ENCODE peak calls at places on chromosomes 4 and X, in six cellular contexts. One of them, this sample, is unnamed.

GRCh38 chr4:8664031-8664805 is 71.7 kb downstream of the CPZ start:
- DNase-seq in breast epithelium: no peak
- DNase-seq in pancreas: no peak
- DNase-seq in BJ: no peak
- DNase-seq in left ventricle myocardium inferior: no peak
- DNase-seq in ovary: no peak
- DNase-seq in this sample: no peak

GRCh38 chrX:39756086-39756883 is 341.5 kb downstream of the BCOR start:
- DNase-seq in BJ: no peak
- DNase-seq in pancreas: peak; percentile 57
- DNase-seq in left ventricle myocardium inferior: no peak
- DNase-seq in ovary: no peak
- DNase-seq in breast epithelium: no peak
- DNase-seq in this sample: no peak

GRCh38 chr4:104205116-104205515 is 289.6 kb downstream of the CXXC4 start:
- DNase-seq in left ventricle myocardium inferior: no peak
- DNase-seq in breast epithelium: no peak
- DNase-seq in ovary: no peak
- DNase-seq in BJ: no peak
- DNase-seq in pancreas: no peak
- DNase-seq in this sample: peak; percentile 71

GRCh38 chr4:132540797-132541196 is 608.3 kb upstream of the PCDH10 start:
- DNase-seq in BJ: no peak
- DNase-seq in pancreas: no peak
- DNase-seq in ovary: no peak
- DNase-seq in breast epithelium: no peak
- DNase-seq in left ventricle myocardium inferior: no peak
- DNase-seq in this sample: no peak

GRCh38 chrX:150364347-150365050 is 1.4 kb downstream of the MAMLD1 start:
- DNase-seq in BJ: no peak
- DNase-seq in pancreas: peak; percentile 26
- DNase-seq in ovary: peak; percentile 43
- DNase-seq in breast epithelium: no peak
- DNase-seq in left ventricle myocardium inferior: peak; percentile 16
- DNase-seq in this sample: peak; percentile 34

GRCh38 chr4:6594826-6595355 is 19.9 kb downstream of the MAN2B2 start:
- DNase-seq in ovary: no peak
- DNase-seq in breast epithelium: no peak
- DNase-seq in BJ: no peak
- DNase-seq in left ventricle myocardium inferior: no peak
- DNase-seq in pancreas: no peak
- DNase-seq in this sample: peak; percentile 64

GRCh38 chr4:40515398-40516293 is 114.0 kb downstream of the RBM47 start:
- DNase-seq in ovary: no peak
- DNase-seq in left ventricle myocardium inferior: no peak
- DNase-seq in breast epithelium: no peak
- DNase-seq in pancreas: peak; percentile 29
- DNase-seq in BJ: no peak
- DNase-seq in this sample: peak; percentile 34

GRCh38 chr4:132998585-132999230 is 150.4 kb upstream of the PCDH10 start:
- DNase-seq in left ventricle myocardium inferior: no peak
- DNase-seq in ovary: no peak
- DNase-seq in pancreas: no peak
- DNase-seq in BJ: no peak
- DNase-seq in breast epithelium: no peak
- DNase-seq in this sample: no peak

GRCh38 chr4:8355864-8356565 is 84.5 kb downstream of the ACOX3 start:
- DNase-seq in BJ: no peak
- DNase-seq in pancreas: no peak
- DNase-seq in left ventricle myocardium inferior: no peak
- DNase-seq in breast epithelium: peak; percentile 20
- DNase-seq in ovary: no peak
- DNase-seq in this sample: peak; percentile 62

GRCh38 chr4:173524218-173525117 is 5.6 kb downstream of the HAND2 start:
- DNase-seq in BJ: no peak
- DNase-seq in pancreas: no peak
- DNase-seq in ovary: no peak
- DNase-seq in breast epithelium: no peak
- DNase-seq in left ventricle myocardium inferior: no peak
- DNase-seq in this sample: no peak

GRCh38 chrX:70755850-70756249 is 152.7 kb downstream of the TEX11 start:
- DNase-seq in breast epithelium: no peak
- DNase-seq in ovary: no peak
- DNase-seq in left ventricle myocardium inferior: no peak
- DNase-seq in BJ: no peak
- DNase-seq in pancreas: no peak
- DNase-seq in this sample: no peak

GRCh38 chrX:118847676-118848075 is 24.1 kb downstream of the ZCCHC12 start:
- DNase-seq in pancreas: no peak
- DNase-seq in breast epithelium: no peak
- DNase-seq in BJ: no peak
- DNase-seq in left ventricle myocardium inferior: no peak
- DNase-seq in ovary: no peak
- DNase-seq in this sample: peak; percentile 43

GRCh38 chrX:69503228-69503834 is 795 bp upstream of the NALF2 start:
- DNase-seq in left ventricle myocardium inferior: no peak
- DNase-seq in BJ: no peak
- DNase-seq in breast epithelium: no peak
- DNase-seq in ovary: no peak
- DNase-seq in pancreas: peak; percentile 51
- DNase-seq in this sample: no peak
- TF ChIP-seq CTCF in left ventricle myocardium inferior: peak; percentile 43
- TF ChIP-seq CTCF in BJ: no peak
- TF ChIP-seq CTCF in breast epithelium: no peak
- TF ChIP-seq CTCF in ovary: no peak
- TF ChIP-seq CTCF in pancreas: no peak
- TF ChIP-seq CTCF in this sample: no peak

DNA sequence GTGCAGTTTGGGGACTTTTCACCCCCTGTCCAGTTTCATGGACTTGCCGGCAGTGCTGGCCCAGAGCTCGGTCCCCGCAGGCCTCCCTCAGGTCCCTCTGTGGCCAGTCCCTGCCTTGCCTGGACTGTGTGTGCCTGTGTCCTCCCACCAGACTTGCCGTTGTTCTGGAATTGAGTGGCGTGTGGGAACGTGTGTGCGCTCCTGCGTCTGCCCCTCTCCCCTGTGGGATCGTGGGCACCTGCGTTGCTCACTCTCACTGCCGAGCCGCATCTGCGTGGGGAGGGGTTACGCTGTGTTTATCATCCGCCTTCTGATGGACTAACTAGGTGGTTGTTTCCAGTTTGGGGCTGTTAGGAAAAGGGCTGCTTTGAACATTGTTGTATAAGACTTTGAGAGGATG is 21.2 kb downstream of the PCGF3 start:
- DNase-seq in breast epithelium: no peak
- DNase-seq in left ventricle myocardium inferior: no peak
- DNase-seq in BJ: no peak
- DNase-seq in pancreas: no peak
- DNase-seq in ovary: no peak
- DNase-seq in this sample: no peak
- H3K4me3 ChIP-seq in breast epithelium: peak overlapping the region; percentile 43
- H3K4me3 ChIP-seq in left ventricle myocardium inferior: no peak overlapping the region
- H3K4me3 ChIP-seq in BJ: no peak overlapping the region
- H3K4me3 ChIP-seq in pancreas: no peak overlapping the region
- H3K4me3 ChIP-seq in ovary: no peak overlapping the region
- H3K4me3 ChIP-seq in this sample: no peak overlapping the region

DNA sequence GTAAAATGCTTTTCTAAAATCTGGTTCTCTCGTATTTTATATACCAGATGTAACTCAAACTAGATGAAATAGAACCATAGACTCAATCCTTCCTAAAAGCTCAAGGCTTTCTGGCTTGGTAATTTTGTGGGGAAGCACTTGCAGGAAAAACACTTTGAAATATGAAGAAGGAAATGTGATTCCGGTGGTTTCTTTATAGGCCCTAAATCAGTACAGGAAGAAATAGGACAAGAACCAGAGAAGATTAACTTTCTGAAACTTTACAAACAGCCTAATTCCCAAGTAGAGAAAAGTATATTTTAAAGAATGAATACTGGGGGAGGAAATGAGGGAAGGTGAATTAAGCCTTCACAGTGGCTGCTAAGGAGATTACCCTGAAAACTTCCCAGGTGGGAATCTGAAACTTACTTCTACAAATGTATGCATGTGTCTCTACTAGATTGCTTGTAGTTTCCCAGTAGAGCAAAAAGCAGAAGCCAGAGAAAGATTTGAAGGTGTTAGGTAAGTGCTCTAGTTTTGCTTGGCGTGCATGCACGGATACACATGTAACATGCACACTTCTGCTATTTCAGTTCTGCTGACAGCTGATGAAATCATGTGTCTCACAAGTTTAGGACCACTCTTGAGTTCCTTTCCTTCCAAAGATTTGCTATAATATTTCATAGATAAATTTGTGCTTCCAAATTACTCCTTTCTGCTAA is 92.1 kb downstream of the AFF1 start:
- DNase-seq in BJ: no peak
- DNase-seq in breast epithelium: no peak
- DNase-seq in ovary: no peak
- DNase-seq in left ventricle myocardium inferior: no peak
- DNase-seq in pancreas: no peak
- DNase-seq in this sample: no peak
- TF ChIP-seq CTCF in BJ: no peak
- TF ChIP-seq CTCF in breast epithelium: no peak
- TF ChIP-seq CTCF in ovary: no peak
- TF ChIP-seq CTCF in left ventricle myocardium inferior: no peak
- TF ChIP-seq CTCF in pancreas: no peak
- TF ChIP-seq CTCF in this sample: no peak

DNA sequence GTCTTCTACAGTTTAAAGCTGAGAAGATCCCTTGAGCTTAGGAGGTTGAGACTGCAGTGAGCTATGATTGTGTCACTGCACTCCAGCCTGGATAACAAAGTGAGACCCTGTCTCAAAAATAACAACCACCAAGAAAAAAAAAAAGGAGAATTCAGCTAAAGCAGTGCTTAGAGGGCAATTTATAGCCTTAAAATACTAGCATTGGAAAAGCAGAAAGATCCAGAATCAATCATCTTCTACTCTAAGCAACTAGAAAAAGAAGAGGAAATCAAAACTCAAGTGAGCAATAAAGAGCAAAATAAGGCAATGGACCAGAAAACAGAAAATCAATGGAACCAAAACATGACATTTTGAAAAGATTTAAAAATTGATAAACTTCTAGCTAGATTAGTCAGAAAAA is 639 bp upstream of the PI4K2B start:
- DNase-seq in left ventricle myocardium inferior: no peak
- DNase-seq in BJ: no peak
- DNase-seq in breast epithelium: no peak
- DNase-seq in pancreas: no peak
- DNase-seq in ovary: no peak
- DNase-seq in this sample: no peak
- H3K4me3 ChIP-seq in left ventricle myocardium inferior: peak overlapping the region; percentile 81
- H3K4me3 ChIP-seq in BJ: no peak overlapping the region
- H3K4me3 ChIP-seq in breast epithelium: peak overlapping the region; percentile 92
- H3K4me3 ChIP-seq in pancreas: peak overlapping the region; percentile 70
- H3K4me3 ChIP-seq in ovary: peak overlapping the region; percentile 73
- H3K4me3 ChIP-seq in this sample: peak overlapping the region; percentile 44

GRCh38 chr4:23881674-23882337 is 8.0 kb downstream of the PPARGC1A start:
- DNase-seq in BJ: no peak
- DNase-seq in breast epithelium: no peak
- DNase-seq in left ventricle myocardium inferior: no peak
- DNase-seq in pancreas: no peak
- DNase-seq in ovary: no peak
- DNase-seq in this sample: no peak
- TF ChIP-seq CTCF in BJ: no peak
- TF ChIP-seq CTCF in breast epithelium: no peak
- TF ChIP-seq CTCF in left ventricle myocardium inferior: peak; percentile 45
- TF ChIP-seq CTCF in pancreas: no peak
- TF ChIP-seq CTCF in ovary: no peak
- TF ChIP-seq CTCF in this sample: peak; percentile 12

GRCh38 chr4:47915378-47915777 is 995 bp upstream of the NFXL1 start:
- DNase-seq in BJ: no peak
- DNase-seq in ovary: no peak
- DNase-seq in breast epithelium: no peak
- DNase-seq in pancreas: no peak
- DNase-seq in left ventricle myocardium inferior: no peak
- DNase-seq in this sample: no peak
- H3K4me3 ChIP-seq in BJ: no peak overlapping the region
- H3K4me3 ChIP-seq in ovary: no peak overlapping the region
- H3K4me3 ChIP-seq in breast epithelium: no peak overlapping the region
- H3K4me3 ChIP-seq in pancreas: peak overlapping the region; percentile 84
- H3K4me3 ChIP-seq in left ventricle myocardium inferior: no peak overlapping the region
- H3K4me3 ChIP-seq in this sample: no peak overlapping the region

GRCh38 chrX:136766785-136767103 is 14.0 kb downstream of the ARHGEF6 start:
- DNase-seq in breast epithelium: no peak
- DNase-seq in ovary: peak; percentile 29
- DNase-seq in pancreas: no peak
- DNase-seq in left ventricle myocardium inferior: no peak
- DNase-seq in BJ: no peak
- DNase-seq in this sample: no peak

GRCh38 chrX:136765957-136766356 is 14.8 kb downstream of the ARHGEF6 start:
- DNase-seq in breast epithelium: no peak
- DNase-seq in pancreas: no peak
- DNase-seq in ovary: no peak
- DNase-seq in left ventricle myocardium inferior: no peak
- DNase-seq in BJ: no peak
- DNase-seq in this sample: no peak

GRCh38 chrX:136768469-136769084 is 12.2 kb downstream of the ARHGEF6 start:
- DNase-seq in BJ: peak; percentile 61
- DNase-seq in breast epithelium: no peak
- DNase-seq in pancreas: peak; percentile 29
- DNase-seq in ovary: peak; percentile 47
- DNase-seq in left ventricle myocardium inferior: peak; percentile 22
- DNase-seq in this sample: peak; percentile 57

GRCh38 chrX:136764206-136764605 is 16.5 kb downstream of the ARHGEF6 start:
- DNase-seq in left ventricle myocardium inferior: no peak
- DNase-seq in breast epithelium: no peak
- DNase-seq in ovary: no peak
- DNase-seq in pancreas: no peak
- DNase-seq in BJ: no peak
- DNase-seq in this sample: no peak

DNA sequence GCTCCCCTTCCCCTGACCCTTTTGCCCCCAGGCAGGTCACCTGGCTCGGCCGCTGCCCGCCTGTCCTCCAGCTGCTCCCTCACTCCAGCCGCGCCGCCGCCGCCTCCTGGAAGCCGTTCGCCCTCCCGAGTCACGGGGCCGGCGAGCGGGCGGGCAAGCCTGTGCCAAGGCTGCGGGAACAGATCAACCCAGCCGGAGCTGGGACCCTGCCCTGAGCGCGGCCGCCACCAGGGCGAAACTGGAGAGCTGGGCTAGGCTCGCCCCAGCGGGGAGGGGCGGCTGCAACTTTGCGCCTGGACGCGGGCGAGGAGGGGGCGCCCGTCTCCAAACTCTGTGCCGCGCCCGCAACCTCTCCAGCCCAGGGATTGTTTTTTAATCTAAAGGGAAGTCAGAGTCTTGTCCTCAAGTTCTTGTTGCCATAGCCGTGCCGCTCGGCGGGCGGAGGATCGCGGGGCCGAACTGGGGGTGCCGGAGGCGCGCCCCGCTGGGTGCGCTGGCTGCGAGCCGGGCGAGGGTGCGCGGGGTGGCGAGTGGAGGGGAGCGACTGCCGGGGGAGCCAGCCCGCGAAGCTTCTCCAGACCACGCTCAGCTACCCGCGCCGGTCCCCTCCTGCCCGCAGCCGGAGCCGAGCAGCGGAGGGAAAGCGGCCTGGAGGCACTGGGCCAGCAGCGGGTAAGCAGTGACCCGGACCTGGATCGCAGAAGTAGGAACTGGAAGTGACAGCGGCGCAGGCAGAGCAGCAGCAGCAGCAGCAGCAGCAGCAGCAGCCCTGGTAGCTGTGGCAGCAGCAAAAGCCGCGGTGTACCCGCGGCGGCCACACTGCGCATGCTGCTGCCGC is 13.4 kb downstream of the ARHGEF6 start:
- DNase-seq in BJ: no peak
- DNase-seq in ovary: peak; percentile 64
- DNase-seq in breast epithelium: peak; percentile 69
- DNase-seq in pancreas: peak; percentile 67
- DNase-seq in left ventricle myocardium inferior: peak; percentile 72
- DNase-seq in this sample: peak; percentile 28
- TF ChIP-seq CTCF in BJ: no peak
- TF ChIP-seq CTCF in ovary: peak; percentile 19
- TF ChIP-seq CTCF in breast epithelium: no peak
- TF ChIP-seq CTCF in pancreas: no peak
- TF ChIP-seq CTCF in left ventricle myocardium inferior: peak; percentile 47
- TF ChIP-seq CTCF in this sample: no peak

GRCh38 chr4:119246177-119246576 is 33.7 kb downstream of the USP53 start:
- DNase-seq in breast epithelium: no peak
- DNase-seq in BJ: no peak
- DNase-seq in pancreas: no peak
- DNase-seq in ovary: no peak
- DNase-seq in left ventricle myocardium inferior: no peak
- DNase-seq in this sample: no peak
- H3K4me3 ChIP-seq in breast epithelium: no peak overlapping the region
- H3K4me3 ChIP-seq in BJ: no peak overlapping the region
- H3K4me3 ChIP-seq in pancreas: no peak overlapping the region
- H3K4me3 ChIP-seq in ovary: no peak overlapping the region
- H3K4me3 ChIP-seq in left ventricle myocardium inferior: no peak overlapping the region
- H3K4me3 ChIP-seq in this sample: no peak overlapping the region

This sample was measured in epithelial cell of esophagus.